ENCODE peak calls at places on chromosome 1, in nine cellular contexts. G is hepatocyte; N is amniotic stem cell; K is effector memory CD8-positive, alpha-beta T cell; R is aorta; O is transverse colon; W is germinal center; M is HCT116; D is SK-N-DZ. A is an unnamed sample.

GRCh38 chr1:33147275-33147996 is 34.4 kb downstream of the TRIM62 start:
- DNase-seq in G (no peak), D (no peak), N (no peak), M (no peak), K (no peak), W (no peak), O (no peak), R (no peak), A (no peak)

GRCh38 chr1:163876546-163876945 is 554.8 kb downstream of the NUF2 start:
- DNase-seq in D (no peak), R (no peak), N (no peak), M (no peak), W (no peak), G (no peak), K (no peak), O (no peak), A (no peak)

GRCh38 chr1:230589951-230590350 is 52.3 kb upstream of the COG2 start:
- DNase-seq in W (no peak), M (no peak), K (no peak), N (no peak), R (no peak), D (no peak), G (no peak), O (no peak), A (no peak)

GRCh38 chr1:171644805-171645483 is 7.5 kb downstream of the MYOC start:
- DNase-seq in G (peak; percentile 90), D (peak; percentile 92), O (peak; percentile 86), M (peak; percentile 91), K (peak; percentile 53), N (peak; percentile 76), W (peak; percentile 48), R (peak; percentile 86), A (no peak)

GRCh38 chr1:53271446-53272090 is 33.2 kb upstream of the MAGOH start:
- DNase-seq in N (no peak), R (no peak), W (no peak), O (no peak), M (no peak), K (no peak), D (no peak), G (no peak), A (peak; percentile 51)

GRCh38 chr1:26697978-26698849 is 2.4 kb downstream of the ARID1A start:
- DNase-seq in R (peak; percentile 77), W (peak; percentile 57), M (peak; percentile 80), G (peak; percentile 91), N (peak; percentile 84), K (peak; percentile 39), O (peak; percentile 40), D (peak; percentile 65), A (peak; percentile 88)

GRCh38 chr1:219834247-219834917 is 94.0 kb downstream of the SLC30A10 start:
- DNase-seq in M (no peak), K (no peak), G (no peak), O (no peak), N (no peak), D (no peak), R (no peak), W (no peak), A (no peak)

GRCh38 chr1:220487297-220487820 is 40.6 kb upstream of the MARK1 start:
- DNase-seq in O (peak; percentile 70), N (no peak), G (peak; percentile 83), M (peak; percentile 21), W (no peak), D (peak; percentile 18), R (no peak), K (no peak), A (no peak)

GRCh38 chr1:214677945-214678344 is 75.0 kb downstream of the CENPF start:
- DNase-seq in N (no peak), R (no peak), M (no peak), D (no peak), W (no peak), O (no peak), K (no peak), G (no peak), A (no peak)